ENCODE peak calls at places on chromosomes 4 and X, in nine cellular contexts. D is ovary, G is A549, O is uterus, W is heart left ventricle, C is erythroblast, E is H1, M is right lobe of liver, I is GM12891. V is an unnamed sample.

GRCh38 chr4:26061248-26061986 is 147.4 kb downstream of the SMIM20 start:
- DNase-seq in E (peak), D (no peak), M (no peak), C (peak), G (peak), I (no peak), O (no peak), W (no peak), V (peak)

GRCh38 chrX:45781901-45782553 is 581.4 kb upstream of the DIPK2B start:
- DNase-seq in G (peak), W (no peak), C (no peak), D (no peak), O (no peak), E (no peak), M (no peak), I (no peak), V (peak)

GRCh38 chr4:72418458-72418857 is 150.6 kb downstream of the ADAMTS3 start:
- DNase-seq in W (peak), O (peak), M (peak), G (no peak), D (peak), I (no peak), C (peak), E (no peak), V (no peak)

GRCh38 chr4:186651624-186652023 is 72.0 kb downstream of the FAT1 start:
- DNase-seq in E (no peak), M (peak), D (no peak), O (no peak), G (peak), C (no peak), I (no peak), W (peak), V (no peak)

GRCh38 chr4:57114973-57115372 is 4.8 kb upstream of the IGFBP7 start:
- DNase-seq in I (no peak), M (no peak), C (no peak), E (no peak), D (no peak), W (no peak), O (no peak), G (no peak), V (peak)

GRCh38 chr4:158580064-158580463 is 58.4 kb downstream of the RXFP1 start:
- DNase-seq in G (no peak), E (no peak), I (no peak), C (no peak), W (no peak), D (no peak), O (no peak), M (no peak), V (no peak)

GRCh38 chr4:144583658-144584057 is 62.3 kb upstream of the HHIP start:
- DNase-seq in D (no peak), C (no peak), W (no peak), O (no peak), M (no peak), G (no peak), E (no peak), I (no peak), V (no peak)

GRCh38 chr4:152352645-152353116 is 183.2 kb downstream of the FBXW7 start:
- DNase-seq in O (peak), D (peak), E (no peak), M (no peak), G (peak), W (peak), I (peak), C (peak), V (peak)

GRCh38 chrX:11530621-11531020 is 135.1 kb downstream of the ARHGAP6 start:
- DNase-seq in I (no peak), O (no peak), G (no peak), D (no peak), M (no peak), W (no peak), E (no peak), C (no peak), V (no peak)

GRCh38 chr4:38591617-38592337 is 72.2 kb upstream of the KLF3 start:
- DNase-seq in W (no peak), E (no peak), C (no peak), I (no peak), M (no peak), O (peak), G (no peak), D (no peak), V (no peak)

GRCh38 chr4:98501383-98501782 is 157.0 kb downstream of the TSPAN5 start:
- DNase-seq in G (no peak), W (no peak), I (no peak), E (no peak), O (no peak), M (no peak), D (no peak), C (no peak), V (peak)

GRCh38 chr4:186704059-186704458 is 19.6 kb downstream of the FAT1 start:
- DNase-seq in O (no peak), G (no peak), W (no peak), D (no peak), E (no peak), M (no peak), C (no peak), I (no peak), V (no peak)

GRCh38 chr4:140861359-140862181 is 105.4 kb upstream of the TBC1D9 start:
- DNase-seq in I (peak), O (peak), E (peak), D (no peak), G (peak), W (peak), C (peak), M (peak), V (peak)

GRCh38 chrX:131841496-131842410 is 181.3 kb upstream of the STK26 start:
- DNase-seq in O (no peak), E (peak), C (peak), D (no peak), M (peak), I (peak), W (peak), G (peak), V (peak)

GRCh38 chr4:153257151-153257620 is 52.9 kb downstream of the TRIM2 start:
- DNase-seq in E (peak), W (no peak), D (no peak), M (no peak), C (no peak), O (peak), I (no peak), G (no peak), V (no peak)

DNA sequence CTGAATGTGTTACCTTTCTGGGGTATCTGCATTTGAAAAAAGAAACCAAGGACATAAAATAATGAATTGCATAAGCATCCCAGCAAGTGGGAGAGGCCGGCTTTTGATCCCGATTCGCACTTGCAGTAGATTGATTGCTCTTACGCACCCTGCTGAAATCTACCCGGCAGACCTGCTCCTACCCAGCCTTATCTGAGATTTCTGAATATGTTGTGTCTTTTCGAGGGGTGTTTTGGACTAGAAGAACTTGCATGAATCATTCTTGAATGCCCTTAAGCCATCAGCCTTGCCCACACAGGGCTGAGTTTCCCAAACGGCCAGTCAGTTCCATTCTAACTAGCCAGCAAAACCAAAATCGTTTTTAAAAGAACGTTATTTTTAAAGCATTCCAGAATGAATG is 174.4 kb upstream of the BCOR start:
- DNase-seq in E (no peak), G (no peak), C (no peak), I (no peak), O (no peak), D (no peak), W (no peak), M (no peak), V (no peak)
- TF ChIP-seq POLR2A in E (no peak), G (no peak), C (no peak), I (no peak), O (no peak), D (no peak), W (no peak), M (no peak), V (no peak)

DNA sequence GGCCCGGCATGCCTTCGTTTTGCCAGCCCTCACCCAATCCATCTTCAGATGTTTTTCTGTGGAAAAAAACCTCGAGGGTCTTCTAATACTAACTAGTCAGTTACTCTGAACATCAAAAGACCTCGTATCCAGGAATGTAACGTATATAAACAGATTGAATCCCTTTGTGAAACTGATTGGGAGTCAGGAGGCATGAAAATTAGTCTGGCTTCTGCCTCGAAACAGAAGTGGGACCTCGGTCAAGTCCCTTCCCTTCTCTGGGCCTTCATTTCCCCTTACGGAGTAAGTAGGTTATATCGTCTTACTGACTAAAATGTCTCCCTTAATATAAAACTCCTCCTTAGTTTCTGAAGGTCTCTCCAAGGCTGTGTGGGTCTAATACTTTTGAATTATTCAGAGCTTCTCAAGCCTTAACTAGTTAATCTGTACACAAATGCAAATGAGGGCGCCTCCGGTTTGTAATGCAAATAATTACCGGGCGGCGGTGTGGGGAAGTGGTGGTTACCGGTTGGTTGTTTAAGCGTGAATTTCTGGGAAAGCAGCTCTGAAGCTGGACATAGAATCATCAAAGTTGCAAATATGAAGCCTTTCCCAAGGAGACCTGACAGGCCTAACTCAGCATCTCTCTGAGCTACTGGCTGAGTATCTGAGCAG is 11.4 kb upstream of the NKRF start:
- DNase-seq in M (no peak), W (no peak), I (no peak), C (no peak), D (no peak), O (no peak), G (no peak), E (no peak), V (no peak)
- TF ChIP-seq POLR2A in M (no peak), W (no peak), I (peak), C (no peak), D (no peak), O (no peak), G (no peak), E (no peak), V (no peak)

GRCh38 chr4:6574747-6575502 is at the start of gene MAN2B2:
- DNase-seq in C (peak), G (peak), W (peak), E (peak), I (peak), M (peak), O (peak), D (peak), V (peak)
- TF ChIP-seq POLR2A in C (peak), G (peak), W (no peak), E (peak), I (peak), M (peak), O (peak), D (peak), V (peak)

GRCh38 chr4:71187399-71188196 is 151.2 kb upstream of the SLC4A4 start:
- DNase-seq in C (no peak), G (peak), W (peak), E (peak), M (peak), O (no peak), D (peak), I (no peak), V (no peak)
- TF ChIP-seq POLR2A in C (no peak), G (no peak), W (no peak), E (no peak), M (peak), O (no peak), D (no peak), I (no peak), V (no peak)

GRCh38 chrX:125298871-125299270 is 20.8 kb upstream of the TEX13C start:
- DNase-seq in I (no peak), W (no peak), O (no peak), M (no peak), E (no peak), G (no peak), C (no peak), D (no peak), V (no peak)
- TF ChIP-seq POLR2A in I (no peak), W (no peak), O (no peak), M (no peak), E (no peak), G (no peak), C (no peak), D (no peak), V (no peak)

DNA sequence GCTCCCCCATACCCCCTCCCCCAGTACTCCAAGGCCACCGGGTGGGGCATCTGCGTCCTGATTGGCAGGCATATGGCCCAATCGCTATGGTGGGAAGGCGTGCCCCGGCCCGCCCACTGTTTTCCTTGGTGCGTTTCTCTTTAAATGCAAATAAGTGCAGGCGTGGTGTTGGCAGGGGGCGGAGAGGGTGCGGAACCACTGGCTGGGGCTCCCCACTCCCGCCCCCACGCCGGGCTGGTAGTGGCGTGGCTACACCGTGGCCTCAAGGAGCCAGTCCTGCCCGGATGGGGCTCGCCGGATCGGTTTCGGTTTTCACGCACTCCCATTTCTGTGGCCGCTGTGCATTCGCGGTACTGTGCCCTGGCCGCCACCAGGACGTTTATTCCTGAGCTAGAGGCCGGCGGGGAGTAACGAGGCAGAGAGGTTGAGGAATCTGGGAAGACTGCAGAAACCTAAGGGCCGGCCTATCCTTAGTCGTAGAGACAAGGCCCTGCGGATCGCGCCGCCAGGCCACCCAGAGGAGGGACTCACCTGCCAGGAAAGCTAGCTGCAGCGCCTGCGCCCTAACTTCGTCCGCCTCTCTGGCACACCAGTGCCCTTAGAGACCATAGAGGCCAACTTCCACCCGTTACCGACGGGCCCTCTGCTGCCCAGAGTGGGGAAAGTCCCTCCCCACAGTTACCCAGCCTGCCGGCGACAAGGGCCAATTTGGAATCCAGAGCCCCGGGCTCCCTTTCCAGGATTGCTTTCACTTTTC is 405 bp upstream of the AMER1 start:
- DNase-seq in M (peak), I (peak), C (peak), G (peak), O (peak), W (peak), D (peak), E (peak), V (peak)
- TF ChIP-seq POLR2A in M (peak), I (peak), C (peak), G (peak), O (peak), W (no peak), D (peak), E (peak), V (peak)

DNA sequence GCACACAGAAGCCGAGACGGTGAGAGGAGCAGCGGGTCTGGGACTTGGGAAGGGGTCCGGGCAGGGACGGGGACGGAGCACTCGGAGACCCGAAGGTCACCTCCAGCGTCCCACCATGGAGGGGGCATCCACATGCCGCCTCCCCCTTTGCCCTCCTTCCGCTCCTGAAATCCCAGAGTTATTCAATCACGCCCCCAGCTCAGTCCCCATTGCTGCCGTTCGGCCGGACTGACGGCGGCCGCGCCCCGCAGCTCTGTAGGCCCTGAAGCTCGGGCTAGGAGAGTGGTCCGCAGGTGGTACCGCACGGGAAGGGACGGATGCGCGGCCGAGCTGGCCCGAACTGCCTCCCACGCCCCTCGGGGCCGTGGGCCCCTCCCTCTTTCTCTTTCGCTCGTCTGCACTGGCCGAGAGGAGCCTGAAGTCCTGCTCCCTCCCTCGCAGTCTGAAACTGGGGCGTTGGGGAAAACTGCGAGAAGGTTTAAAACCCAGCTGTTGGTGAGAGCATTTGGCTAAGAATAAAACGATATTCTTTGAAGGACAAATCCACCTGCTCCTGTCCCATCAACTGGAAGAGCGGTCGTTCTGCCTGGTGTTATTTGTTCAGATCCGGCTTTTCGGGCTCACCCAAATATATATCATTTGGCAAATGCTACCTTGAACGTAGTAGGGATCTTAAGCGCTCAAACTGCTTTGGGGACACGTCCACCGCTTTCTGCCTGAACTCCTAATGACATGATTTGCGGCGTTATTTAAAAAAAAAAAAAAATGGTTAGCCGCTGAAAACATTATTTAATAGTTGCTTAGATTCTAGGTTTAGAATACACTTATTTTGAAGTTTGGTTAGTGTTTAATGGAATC is 719 bp downstream of the USO1 start:
- DNase-seq in W (peak), I (peak), M (peak), G (peak), O (peak), D (peak), C (peak), E (peak), V (peak)
- TF ChIP-seq POLR2A in W (no peak), I (peak), M (no peak), G (peak), O (no peak), D (no peak), C (peak), E (peak), V (no peak)

GRCh38 chrX:7927259-7928167 is at the start of gene PNPLA4:
- DNase-seq in C (peak), O (peak), I (peak), G (peak), D (peak), M (peak), W (peak), E (peak), V (peak)
- TF ChIP-seq POLR2A in C (peak), O (peak), I (peak), G (peak), D (no peak), M (peak), W (no peak), E (peak), V (peak)

DNA sequence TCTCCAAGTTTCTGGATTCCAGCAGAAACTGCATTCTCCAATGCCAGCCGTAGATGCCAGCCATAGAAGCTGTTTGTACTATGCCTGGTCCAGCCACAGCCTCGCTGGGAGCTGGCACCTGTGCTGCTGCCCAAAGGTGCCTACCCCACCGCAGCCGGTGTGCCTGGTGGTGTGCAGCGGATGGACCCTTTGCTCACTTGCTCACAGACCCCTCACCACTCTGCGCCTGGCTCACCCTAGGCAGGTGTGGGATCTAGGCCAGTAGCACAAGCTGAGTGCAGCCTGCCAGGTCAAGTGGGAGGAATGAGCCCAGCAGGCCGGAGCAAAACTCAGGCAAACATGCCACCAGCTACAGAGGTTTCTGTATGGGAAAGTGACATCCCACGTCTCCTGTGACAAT is 463.2 kb downstream of the ADGRL3 start:
- DNase-seq in I (no peak), M (no peak), D (no peak), G (no peak), W (no peak), O (no peak), E (no peak), C (no peak), V (no peak)
- TF ChIP-seq POLR2A in I (no peak), M (no peak), D (no peak), G (no peak), W (no peak), O (no peak), E (no peak), C (no peak), V (no peak)

GRCh38 chr4:1029536-1029935 is 18.1 kb downstream of the FGFRL1 start:
- DNase-seq in O (no peak), W (no peak), C (no peak), E (no peak), I (no peak), G (no peak), M (no peak), D (no peak), V (no peak)

GRCh38 chr4:1026115-1026514 is 14.7 kb downstream of the FGFRL1 start:
- DNase-seq in O (no peak), C (peak), W (peak), E (no peak), D (no peak), I (peak), G (no peak), M (peak), V (no peak)

GRCh38 chr4:1027916-1028240 is 16.5 kb downstream of the FGFRL1 start:
- DNase-seq in E (no peak), W (no peak), D (no peak), O (no peak), G (no peak), M (no peak), I (no peak), C (no peak), V (no peak)

GRCh38 chr4:1028574-1029220 is 17.3 kb downstream of the FGFRL1 start:
- DNase-seq in W (no peak), G (no peak), I (no peak), D (no peak), E (no peak), M (no peak), O (no peak), C (no peak), V (no peak)

GRCh38 chr4:1027219-1027915 is 15.9 kb downstream of the FGFRL1 start:
- DNase-seq in O (no peak), E (no peak), G (no peak), M (no peak), D (no peak), W (no peak), I (no peak), C (no peak), V (no peak)
- TF ChIP-seq POLR2A in O (no peak), E (no peak), G (no peak), M (no peak), D (no peak), W (no peak), I (no peak), C (no peak), V (peak)

V was measured in NB4.